ENCODE peak calls at places on chromosome 13, in eight cellular contexts. Q, A, V, B, T, L, S and Z are unnamed samples.

GRCh38 chr13:111610077-111610476 is 289.6 kb downstream of the TEX29 start:
- DNase-seq in A (no peak), S (no peak), L (no peak), Q (no peak), B (no peak), V (no peak), T (no peak), Z (peak; percentile 29)

GRCh38 chr13:111027481-111028439 is 87.3 kb upstream of the ARHGEF7 start:
- DNase-seq in B (no peak), L (no peak), S (no peak), A (no peak), Q (no peak), V (no peak), T (no peak), Z (no peak)

GRCh38 chr13:80649274-80649673 is 308.3 kb upstream of the SPRY2 start:
- DNase-seq in B (no peak), V (no peak), L (no peak), A (no peak), Q (no peak), T (no peak), S (no peak), Z (no peak)

GRCh38 chr13:28503182-28503980 is 8.5 kb upstream of the FLT1 start:
- DNase-seq in S (no peak), V (no peak), Q (no peak), A (no peak), L (no peak), B (no peak), T (no peak), Z (no peak)

GRCh38 chr13:87123987-87124784 is 547.0 kb upstream of the SLITRK5 start:
- DNase-seq in Q (peak; percentile 24), V (no peak), A (no peak), S (peak; percentile 79), T (peak; percentile 75), L (no peak), B (peak; percentile 99), Z (no peak)

GRCh38 chr13:35731471-35731870 is 255.0 kb upstream of the MAB21L1 start:
- DNase-seq in S (no peak), V (no peak), A (no peak), T (no peak), L (no peak), B (no peak), Q (no peak), Z (no peak)

GRCh38 chr13:51523082-51523518 is 61.2 kb upstream of the WDFY2 start:
- DNase-seq in Q (peak; percentile 51), T (no peak), S (peak; percentile 49), B (peak; percentile 96), L (no peak), A (peak; percentile 30), V (no peak), Z (no peak)

GRCh38 chr13:106533101-106533939 is 2.1 kb downstream of the EFNB2 start:
- DNase-seq in Q (peak; percentile 86), A (no peak), T (no peak), S (peak; percentile 91), B (peak; percentile 84), L (peak; percentile 87), V (peak; percentile 52), Z (peak; percentile 81)

DNA sequence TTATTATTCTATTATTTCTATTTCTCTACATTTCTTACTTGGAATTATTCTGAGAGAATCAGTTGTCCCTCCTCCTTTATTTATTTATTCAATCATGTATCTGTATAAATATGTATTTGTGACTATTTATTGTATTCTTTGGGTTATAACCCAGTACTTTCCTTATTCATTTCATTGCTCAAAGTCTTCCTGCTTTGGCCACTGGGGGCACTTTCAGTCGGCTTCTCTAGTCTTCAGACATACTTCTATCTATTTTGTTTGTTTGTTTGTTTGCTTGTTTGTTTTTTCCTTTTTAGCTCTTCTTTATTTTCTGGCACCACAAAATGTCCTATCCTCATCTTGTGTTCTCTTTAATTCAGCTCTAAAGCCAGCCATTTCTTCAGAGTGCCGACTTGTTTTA is 260.4 kb downstream of the NALCN start:
- DNase-seq in B (peak; percentile 20), A (no peak), V (no peak), S (no peak), L (no peak), Q (no peak), T (no peak), Z (no peak)
- TF ChIP-seq CTCF in B (peak; percentile 29), A (peak; percentile 37), V (no peak), S (peak; percentile 66), L (no peak), Q (peak; percentile 10), T (peak; percentile 51), Z (peak; percentile 61)

GRCh38 chr13:26772531-26772930 is 11.9 kb upstream of the GPR12 start:
- DNase-seq in V (no peak), B (no peak), Q (no peak), S (no peak), A (no peak), T (no peak), L (no peak), Z (no peak)

GRCh38 chr13:26771796-26772195 is 11.2 kb upstream of the GPR12 start:
- DNase-seq in A (no peak), S (no peak), B (no peak), Q (no peak), T (no peak), V (no peak), L (no peak), Z (no peak)
- TF ChIP-seq CTCF in A (no peak), S (no peak), B (no peak), Q (no peak), T (no peak), V (no peak), L (no peak), Z (no peak)

DNA sequence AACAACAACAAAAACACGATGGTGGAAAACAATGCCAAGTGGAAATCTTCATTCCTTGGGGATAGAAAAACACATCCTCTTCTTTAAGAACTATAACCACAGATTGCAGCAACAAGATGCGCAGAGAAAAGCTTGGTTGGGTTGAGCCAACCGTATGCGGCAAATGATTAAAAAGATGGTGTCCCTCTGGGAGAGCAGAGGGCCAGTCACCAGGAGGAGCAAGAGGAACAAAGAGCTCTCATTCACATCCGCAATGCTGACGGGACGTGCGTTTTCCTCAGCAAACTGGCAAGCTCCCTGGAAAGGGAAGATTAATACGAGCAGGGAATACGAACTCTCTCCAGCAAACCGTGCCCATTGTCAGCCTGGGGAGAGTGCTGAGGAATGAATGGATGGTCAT is 141.6 kb downstream of the KATNAL1 start:
- DNase-seq in S (no peak), T (no peak), Q (no peak), V (no peak), B (no peak), A (no peak), L (no peak), Z (no peak)
- TF ChIP-seq CTCF in S (no peak), T (no peak), Q (no peak), V (no peak), B (no peak), A (no peak), L (no peak), Z (no peak)

GRCh38 chr13:44048326-44048725 is 168.6 kb downstream of the LACC1 start:
- DNase-seq in B (peak; percentile 47), S (no peak), V (no peak), Q (no peak), A (no peak), L (no peak), T (no peak), Z (no peak)
- TF ChIP-seq CTCF in B (peak; percentile 35), S (no peak), V (no peak), Q (no peak), A (no peak), L (no peak), T (no peak), Z (no peak)

GRCh38 chr13:82848766-82849165 is 1033.5 kb downstream of the SLITRK1 start:
- DNase-seq in B (no peak), A (no peak), V (no peak), S (no peak), T (no peak), L (no peak), Q (no peak), Z (no peak)

GRCh38 chr13:82850644-82851043 is 1031.6 kb downstream of the SLITRK1 start:
- DNase-seq in Q (no peak), V (no peak), T (no peak), L (no peak), A (no peak), S (no peak), B (no peak), Z (no peak)

DNA sequence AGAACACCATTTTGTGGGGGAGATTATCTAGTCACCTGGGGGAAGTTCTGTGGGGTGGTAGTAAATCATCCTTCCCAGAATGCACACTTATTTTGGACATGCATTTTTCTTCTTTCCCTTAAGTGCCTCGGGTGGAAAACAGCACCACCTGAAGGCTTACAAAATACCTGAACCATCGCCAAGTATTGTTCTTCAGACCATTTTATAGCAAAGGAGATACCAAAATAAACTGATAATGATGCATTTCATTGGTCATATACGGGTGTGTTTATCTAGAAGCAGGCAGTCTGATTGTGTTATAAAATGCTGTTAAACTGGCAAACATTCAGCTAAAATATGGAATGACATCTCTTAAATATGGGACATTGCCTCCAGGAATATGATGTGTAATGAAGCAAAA is 1034.7 kb downstream of the SLITRK1 start:
- DNase-seq in B (peak; percentile 25), S (no peak), V (no peak), Q (no peak), L (no peak), A (no peak), T (no peak), Z (no peak)
- TF ChIP-seq CTCF in B (no peak), S (no peak), V (no peak), Q (no peak), L (no peak), A (no peak), T (no peak), Z (no peak)

DNA sequence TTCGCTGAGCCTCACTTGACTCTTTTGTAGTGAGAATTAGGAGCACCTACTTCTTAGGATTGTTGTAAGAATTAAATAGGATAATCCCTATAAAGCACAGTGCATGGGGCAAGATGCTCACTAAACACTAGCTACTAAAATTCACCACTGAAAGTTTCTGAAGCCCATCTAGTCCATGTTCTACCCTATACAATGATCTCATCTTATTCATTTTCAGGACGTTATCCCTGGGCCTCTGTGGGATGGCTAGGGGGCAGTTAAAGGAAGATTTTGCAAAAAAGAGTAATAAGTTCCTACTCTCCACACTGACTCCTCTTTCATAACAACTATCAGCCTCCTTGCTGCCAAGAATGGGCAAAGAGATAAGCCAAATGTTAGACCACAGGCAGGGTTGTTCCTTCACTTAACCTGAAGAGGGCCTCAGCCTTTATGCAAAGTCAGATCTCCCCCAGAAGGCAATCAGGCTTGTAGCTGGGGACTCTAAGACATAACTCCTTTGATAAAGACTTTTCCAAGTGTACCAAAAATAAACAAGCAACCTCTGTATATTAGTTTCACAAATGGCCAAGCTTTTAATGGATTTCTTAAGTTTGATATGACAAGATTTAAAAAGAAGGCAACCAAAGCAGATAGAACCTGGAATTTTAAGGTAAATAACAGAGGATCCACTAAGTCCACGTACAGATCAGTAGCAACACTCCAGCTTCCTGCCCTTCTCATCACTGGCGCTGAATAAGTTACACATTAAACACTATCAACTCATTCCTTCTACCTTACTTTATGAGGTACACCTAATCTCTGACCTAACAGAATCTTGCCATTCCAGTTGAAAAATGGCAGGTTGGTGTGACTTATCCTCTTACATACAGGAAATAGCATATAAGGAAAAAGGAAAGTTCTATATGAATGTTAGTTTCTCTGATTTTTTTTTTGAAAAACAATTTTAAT is 44.4 kb downstream of the ELF1 start:
- DNase-seq in A (peak; percentile 34), S (no peak), V (peak; percentile 39), Q (peak; percentile 44), B (peak; percentile 61), L (peak; percentile 55), T (peak; percentile 23), Z (peak; percentile 38)
- TF ChIP-seq CTCF in A (peak; percentile 66), S (peak; percentile 37), V (peak; percentile 43), Q (peak; percentile 39), B (peak; percentile 16), L (peak; percentile 34), T (peak; percentile 68), Z (no peak)

GRCh38 chr13:40047322-40047771 is 391.9 kb downstream of the COG6 start:
- DNase-seq in L (no peak), S (no peak), V (peak; percentile 22), A (no peak), Q (no peak), T (no peak), B (no peak), Z (no peak)
- TF ChIP-seq CTCF in L (no peak), S (no peak), V (no peak), A (no peak), Q (no peak), T (no peak), B (no peak), Z (no peak)